ENCODE peak calls at places on chromosomes 11 and 22, in ten cellular contexts. R is naive thymus-derived CD4-positive, alpha-beta T cell; G is pancreas; I is colonic mucosa; H is stomach; J is aorta; N is tibial artery; P is uterus; V is upper lobe of left lung; M is CD8-positive, alpha-beta T cell. D is an unnamed sample.

GRCh38 chr11:4680341-4680740 is 17.3 kb downstream of the OR51E2 start:
- DNase-seq in R (no peak), G (no peak), I (no peak), H (no peak), J (no peak), N (no peak), P (no peak), V (no peak), M (no peak), D (no peak)

GRCh38 chr11:111602865-111603632 is 800 bp downstream of the SIK2 start:
- DNase-seq in R (no peak), G (no peak), I (peak; percentile 42), H (peak; percentile 43), J (peak; percentile 64), N (peak; percentile 78), P (no peak), V (peak; percentile 90), M (no peak), D (peak; percentile 78)

GRCh38 chr11:77435972-77436371 is 37.9 kb downstream of the PAK1 start:
- DNase-seq in R (no peak), G (no peak), I (no peak), H (no peak), J (no peak), N (no peak), P (no peak), V (no peak), M (no peak), D (no peak)

GRCh38 chr11:8593935-8594909 is at the start of gene STK33:
- DNase-seq in R (no peak), G (peak; percentile 72), I (peak; percentile 56), H (peak; percentile 66), J (no peak), N (no peak), P (peak; percentile 39), V (peak; percentile 91), M (no peak), D (peak; percentile 76)

GRCh38 chr11:34773826-34774225 is 142.4 kb downstream of the APIP start:
- DNase-seq in R (no peak), G (no peak), I (no peak), H (no peak), J (no peak), N (no peak), P (no peak), V (no peak), M (no peak), D (no peak)

GRCh38 chr11:13277719-13278619 is at the start of gene BMAL1:
- DNase-seq in R (peak; percentile 53), G (no peak), I (peak; percentile 76), H (peak; percentile 57), J (peak; percentile 79), N (peak; percentile 85), P (peak; percentile 44), V (peak; percentile 93), M (peak; percentile 24), D (peak; percentile 67)

GRCh38 chr11:58579192-58580129 is 598 bp downstream of the ZFP91 start:
- DNase-seq in R (peak; percentile 85), G (peak; percentile 90), I (peak; percentile 96), H (peak; percentile 91), J (peak; percentile 96), N (peak; percentile 96), P (peak; percentile 90), V (peak; percentile 95), M (peak; percentile 84), D (peak; percentile 94)

GRCh38 chr11:46346886-46347636 is at the start of gene DGKZ:
- DNase-seq in R (peak; percentile 99), G (peak; percentile 91), I (peak; percentile 81), H (peak; percentile 92), J (peak; percentile 90), N (peak; percentile 92), P (peak; percentile 89), V (peak; percentile 98), M (peak; percentile 85), D (peak; percentile 95)

DNA sequence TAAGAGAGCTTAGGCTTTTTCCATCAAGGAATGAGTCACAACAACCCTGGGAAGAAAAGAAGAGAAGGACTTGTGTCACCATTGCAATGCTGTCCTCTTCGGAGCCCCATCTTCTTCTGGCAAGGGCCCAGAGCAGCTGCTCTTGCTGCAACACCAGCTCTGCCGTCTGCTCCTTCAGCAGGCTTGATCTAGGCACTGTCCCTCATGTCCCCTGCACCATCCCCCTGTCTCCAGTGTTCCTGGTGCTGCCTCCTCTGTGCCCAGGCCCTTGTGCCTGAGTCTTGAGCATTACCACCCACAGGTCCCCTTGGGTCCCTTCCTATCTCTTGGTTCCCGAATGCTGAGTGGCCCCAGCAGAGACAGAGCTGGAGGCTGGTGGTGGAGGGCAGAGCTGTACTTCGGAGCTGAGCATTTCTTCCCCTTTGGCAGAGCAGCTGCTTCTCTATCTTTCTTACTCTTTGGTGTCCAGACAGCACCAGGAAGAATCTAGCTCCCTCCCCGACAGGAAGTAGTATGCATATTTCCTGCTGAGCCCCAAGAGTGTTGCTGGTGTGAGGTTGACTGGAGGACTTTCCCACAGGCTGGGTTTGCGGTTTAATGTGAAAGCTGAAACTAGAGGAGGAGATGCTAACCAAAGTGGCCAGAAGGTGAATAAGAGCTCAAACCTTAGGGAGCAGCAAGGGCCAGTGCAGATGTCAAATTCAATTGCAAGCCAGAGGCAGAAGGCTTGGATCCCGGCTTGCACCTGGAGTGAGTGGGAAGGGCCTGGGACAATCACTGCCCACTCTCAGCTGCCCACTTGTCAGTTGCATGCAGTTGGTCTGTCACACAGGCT is 27.8 kb downstream of the WEE1 start:
- DNase-seq in R (no peak), G (no peak), I (peak; percentile 35), H (no peak), J (no peak), N (no peak), P (no peak), V (no peak), M (no peak), D (no peak)
- H3K27ac ChIP-seq in R (peak overlapping the region; percentile 63), G (peak overlapping the region; percentile 20), I (no peak overlapping the region), H (no peak overlapping the region), J (no peak overlapping the region), N (no peak overlapping the region), P (no peak overlapping the region), V (peak overlapping the region; percentile 62), M (peak overlapping the region; percentile 3), D (no peak overlapping the region)

GRCh38 chr22:47586946-47587345 is 824.5 kb downstream of the TBC1D22A start:
- DNase-seq in R (no peak), G (no peak), I (no peak), H (peak; percentile 16), J (no peak), N (peak; percentile 35), P (no peak), V (no peak), M (no peak), D (no peak)

GRCh38 chr22:47587361-47587760 is 824.9 kb downstream of the TBC1D22A start:
- DNase-seq in R (no peak), G (no peak), I (no peak), H (peak; percentile 11), J (no peak), N (peak; percentile 33), P (no peak), V (no peak), M (no peak), D (no peak)

GRCh38 chr22:47583959-47584562 is 821.6 kb downstream of the TBC1D22A start:
- DNase-seq in R (no peak), G (no peak), I (no peak), H (no peak), J (no peak), N (no peak), P (no peak), V (no peak), M (no peak), D (no peak)

GRCh38 chr22:47586038-47586437 is 823.6 kb downstream of the TBC1D22A start:
- DNase-seq in R (no peak), G (no peak), I (no peak), H (no peak), J (no peak), N (peak; percentile 4), P (no peak), V (no peak), M (no peak), D (no peak)

GRCh38 chr22:47582067-47582466 is 819.6 kb downstream of the TBC1D22A start:
- DNase-seq in R (no peak), G (no peak), I (no peak), H (no peak), J (no peak), N (no peak), P (no peak), V (no peak), M (no peak), D (no peak)
- H3K9me3 ChIP-seq in R (no peaks in the 10 kb centered on the region), G (no peaks in the 10 kb centered on the region), I (no peaks in the 10 kb centered on the region), H (peaks cover 24% of the 10 kb centered on the region), J (no peaks in the 10 kb centered on the region), N (no peaks in the 10 kb centered on the region), P (no peaks in the 10 kb centered on the region), V (no peaks in the 10 kb centered on the region), M (no peaks in the 10 kb centered on the region), D (no peaks in the 10 kb centered on the region)

DNA sequence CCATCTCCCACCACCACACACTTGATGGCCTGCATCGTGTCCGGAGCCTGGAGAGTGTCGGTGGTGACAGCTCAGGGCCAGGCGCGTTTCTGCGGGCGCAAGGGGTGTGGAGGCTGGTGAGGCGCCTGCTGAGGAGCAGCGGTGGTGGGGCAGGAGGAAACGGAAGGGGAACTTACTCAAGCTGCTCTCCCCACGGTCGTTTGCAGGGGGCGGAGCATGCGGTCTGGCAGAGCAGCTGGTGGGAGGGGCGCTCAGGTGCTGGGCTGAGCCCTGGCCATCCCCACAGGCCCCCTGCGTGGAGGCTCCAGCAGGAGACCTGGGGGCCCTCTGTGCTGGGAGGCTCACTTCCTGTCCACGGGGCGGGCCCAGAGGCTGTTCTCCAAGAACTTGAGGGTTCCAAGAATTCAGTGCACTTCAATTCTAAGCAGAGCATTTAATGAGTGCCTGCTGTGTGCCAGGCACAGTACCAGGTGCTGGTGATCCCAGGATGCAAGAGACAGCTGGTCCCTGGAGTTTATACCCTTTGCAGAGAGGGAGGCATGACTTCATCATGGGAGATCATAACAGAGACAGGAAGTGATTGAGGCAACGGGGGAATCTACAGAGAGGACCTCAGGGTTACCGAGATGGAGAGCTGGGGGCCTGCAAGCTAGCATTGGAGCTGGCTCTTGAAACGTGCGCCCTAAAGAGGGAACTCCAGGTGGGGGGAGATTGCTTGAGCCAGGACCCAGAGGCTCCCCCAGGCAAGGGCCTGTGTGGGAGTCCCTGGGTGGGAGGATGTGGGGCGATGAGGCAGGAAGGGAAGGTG is at the start of gene RAC2:
- DNase-seq in R (peak; percentile 62), G (no peak), I (peak; percentile 88), H (peak; percentile 78), J (peak; percentile 88), N (peak; percentile 79), P (peak; percentile 29), V (peak; percentile 90), M (peak; percentile 71), D (peak; percentile 72)
- H3K4me3 ChIP-seq in R (peak within 1 kb of the TSS; percentile 90), G (no peak within 1 kb of the TSS), I (peak within 1 kb of the TSS; percentile 57), H (peak within 1 kb of the TSS; percentile 43), J (no peak within 1 kb of the TSS), N (peak within 1 kb of the TSS; percentile 31), P (no peak within 1 kb of the TSS), V (peak within 1 kb of the TSS; percentile 55), M (peak within 1 kb of the TSS; percentile 98), D (no peak within 1 kb of the TSS)

DNA sequence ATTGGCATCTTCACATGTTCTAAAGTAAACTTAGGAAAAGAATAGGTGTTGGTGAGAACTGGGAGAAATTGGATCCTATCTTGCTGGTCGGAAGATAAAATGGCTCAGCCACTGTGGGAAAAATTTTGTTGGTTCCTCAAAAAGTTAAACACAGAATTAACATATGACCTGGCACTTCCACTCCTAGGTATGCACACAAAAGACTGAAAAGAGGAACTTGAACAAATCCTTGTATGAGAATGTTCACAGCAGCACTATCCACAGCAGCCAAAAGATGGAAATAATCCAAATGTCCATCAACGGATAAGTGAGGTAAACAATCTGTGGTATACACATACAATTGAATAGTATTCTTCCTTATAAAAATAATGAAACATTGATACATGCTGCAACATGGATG is 4.8 kb upstream of the TPH1 start:
- DNase-seq in R (no peak), G (no peak), I (no peak), H (no peak), J (no peak), N (no peak), P (no peak), V (no peak), M (no peak), D (no peak)
- H3K27ac ChIP-seq in R (no peak overlapping the region), G (no peak overlapping the region), I (no peak overlapping the region), H (no peak overlapping the region), J (no peak overlapping the region), N (no peak overlapping the region), P (no peak overlapping the region), V (no peak overlapping the region), M (no peak overlapping the region), D (no peak overlapping the region)